ENCODE peak calls at places on chromosomes 5 and 9, in four cellular contexts. One of them, this sample, is unnamed.

GRCh38 chr5:148967783-148968182 is 95.1 kb downstream of the SH3TC2 start:
- DNase-seq in mucosa of gallbladder: peak
- DNase-seq in ecto neural progenitor cell: no peak
- DNase-seq in OCI-LY7: no peak
- DNase-seq in this sample: no peak

GRCh38 chr5:38250752-38251448 is 7.5 kb upstream of the EGFLAM start:
- DNase-seq in mucosa of gallbladder: no peak
- DNase-seq in ecto neural progenitor cell: no peak
- DNase-seq in OCI-LY7: no peak
- DNase-seq in this sample: no peak

GRCh38 chr9:135905380-135906282 is 1.7 kb downstream of the CAMSAP1 start:
- DNase-seq in mucosa of gallbladder: no peak
- DNase-seq in ecto neural progenitor cell: no peak
- DNase-seq in OCI-LY7: peak
- DNase-seq in this sample: no peak

GRCh38 chr9:128372784-128373183 is 1.6 kb downstream of the URM1 start:
- DNase-seq in mucosa of gallbladder: no peak
- DNase-seq in ecto neural progenitor cell: no peak
- DNase-seq in OCI-LY7: no peak
- DNase-seq in this sample: no peak

GRCh38 chr9:97703437-97704326 is 6.5 kb upstream of the XPA start:
- DNase-seq in mucosa of gallbladder: peak
- DNase-seq in ecto neural progenitor cell: no peak
- DNase-seq in OCI-LY7: no peak
- DNase-seq in this sample: no peak

GRCh38 chr9:137319976-137320551 is 18.0 kb upstream of the NRARP start:
- DNase-seq in mucosa of gallbladder: no peak
- DNase-seq in ecto neural progenitor cell: peak
- DNase-seq in OCI-LY7: no peak
- DNase-seq in this sample: no peak

GRCh38 chr9:131528186-131528585 is 2.9 kb downstream of the UCK1 start:
- DNase-seq in mucosa of gallbladder: no peak
- DNase-seq in ecto neural progenitor cell: no peak
- DNase-seq in OCI-LY7: no peak
- DNase-seq in this sample: no peak

GRCh38 chr9:122180633-122181032 is 20.9 kb downstream of the MORN5 start:
- DNase-seq in mucosa of gallbladder: no peak
- DNase-seq in ecto neural progenitor cell: no peak
- DNase-seq in OCI-LY7: no peak
- DNase-seq in this sample: no peak

GRCh38 chr5:71569748-71570509 is 17.2 kb upstream of the MCCC2 start:
- DNase-seq in mucosa of gallbladder: no peak
- DNase-seq in ecto neural progenitor cell: no peak
- DNase-seq in OCI-LY7: no peak
- DNase-seq in this sample: no peak

GRCh38 chr9:105205787-105206511 is 38.5 kb upstream of the SLC44A1 start:
- DNase-seq in mucosa of gallbladder: peak
- DNase-seq in ecto neural progenitor cell: no peak
- DNase-seq in OCI-LY7: no peak
- DNase-seq in this sample: peak

GRCh38 chr9:94812343-94812742 is 85.8 kb downstream of the AOPEP start:
- DNase-seq in mucosa of gallbladder: no peak
- DNase-seq in ecto neural progenitor cell: no peak
- DNase-seq in OCI-LY7: no peak
- DNase-seq in this sample: no peak

GRCh38 chr9:133951265-133951664 is 40.9 kb downstream of the VAV2 start:
- DNase-seq in mucosa of gallbladder: no peak
- DNase-seq in ecto neural progenitor cell: no peak
- DNase-seq in OCI-LY7: no peak
- DNase-seq in this sample: no peak

GRCh38 chr9:68755752-68756151 is 50.7 kb downstream of the PIP5K1B start:
- DNase-seq in mucosa of gallbladder: no peak
- DNase-seq in ecto neural progenitor cell: peak
- DNase-seq in OCI-LY7: no peak
- DNase-seq in this sample: no peak

GRCh38 chr5:20367178-20367577 is 379.2 kb upstream of the CDH18 start:
- DNase-seq in mucosa of gallbladder: peak
- DNase-seq in ecto neural progenitor cell: no peak
- DNase-seq in OCI-LY7: no peak
- DNase-seq in this sample: peak

GRCh38 chr9:118896356-118897000 is 472.8 kb downstream of the BRINP1 start:
- DNase-seq in mucosa of gallbladder: no peak
- DNase-seq in ecto neural progenitor cell: no peak
- DNase-seq in OCI-LY7: no peak
- DNase-seq in this sample: no peak

GRCh38 chr5:150428106-150428876 is 15.6 kb upstream of the CD74 start:
- DNase-seq in mucosa of gallbladder: peak
- DNase-seq in ecto neural progenitor cell: no peak
- DNase-seq in OCI-LY7: no peak
- DNase-seq in this sample: peak

GRCh38 chr9:124415852-124416484 is 726 bp upstream of the PSMB7 start:
- DNase-seq in mucosa of gallbladder: no peak
- DNase-seq in ecto neural progenitor cell: no peak
- DNase-seq in OCI-LY7: peak
- DNase-seq in this sample: no peak

GRCh38 chr9:28805197-28805596 is 1231.9 kb upstream of the C9orf72 start:
- DNase-seq in mucosa of gallbladder: no peak
- DNase-seq in ecto neural progenitor cell: no peak
- DNase-seq in OCI-LY7: no peak
- DNase-seq in this sample: no peak

GRCh38 chr5:32505718-32506117 is 61.2 kb upstream of the ZFR start:
- DNase-seq in mucosa of gallbladder: no peak
- DNase-seq in ecto neural progenitor cell: no peak
- DNase-seq in OCI-LY7: no peak
- DNase-seq in this sample: no peak

GRCh38 chr9:126113756-126114408 is 212.7 kb upstream of the MVB12B start:
- DNase-seq in mucosa of gallbladder: no peak
- DNase-seq in ecto neural progenitor cell: peak
- DNase-seq in OCI-LY7: no peak
- DNase-seq in this sample: no peak

GRCh38 chr5:137995077-137995746 is 37.7 kb downstream of the FAM13B start:
- DNase-seq in mucosa of gallbladder: no peak
- DNase-seq in ecto neural progenitor cell: no peak
- DNase-seq in OCI-LY7: no peak
- DNase-seq in this sample: no peak

GRCh38 chr5:79464695-79465332 is 49.1 kb downstream of the HOMER1 start:
- DNase-seq in mucosa of gallbladder: no peak
- DNase-seq in ecto neural progenitor cell: no peak
- DNase-seq in OCI-LY7: peak
- DNase-seq in this sample: no peak

GRCh38 chr5:176768174-176768970 is 42.0 kb upstream of the UNC5A start:
- DNase-seq in mucosa of gallbladder: no peak
- DNase-seq in ecto neural progenitor cell: peak
- DNase-seq in OCI-LY7: no peak
- DNase-seq in this sample: no peak

GRCh38 chr5:172004824-172005237 is 1.6 kb downstream of the FBXW11 start:
- DNase-seq in mucosa of gallbladder: no peak
- DNase-seq in ecto neural progenitor cell: no peak
- DNase-seq in OCI-LY7: peak
- DNase-seq in this sample: no peak

GRCh38 chr9:33124046-33124445 is 43.1 kb downstream of the B4GALT1 start:
- DNase-seq in mucosa of gallbladder: no peak
- DNase-seq in ecto neural progenitor cell: no peak
- DNase-seq in OCI-LY7: no peak
- DNase-seq in this sample: no peak

GRCh38 chr9:34185778-34186551 is 7.1 kb downstream of the UBAP1 start:
- DNase-seq in mucosa of gallbladder: no peak
- DNase-seq in ecto neural progenitor cell: no peak
- DNase-seq in OCI-LY7: peak
- DNase-seq in this sample: no peak

GRCh38 chr5:54517174-54517511 is 416 bp upstream of the SNX18 start:
- DNase-seq in mucosa of gallbladder: no peak
- DNase-seq in ecto neural progenitor cell: no peak
- DNase-seq in OCI-LY7: no peak
- DNase-seq in this sample: no peak

GRCh38 chr9:37715991-37716505 is 37.6 kb upstream of the TRMT10B start:
- DNase-seq in mucosa of gallbladder: no peak
- DNase-seq in ecto neural progenitor cell: no peak
- DNase-seq in OCI-LY7: no peak
- DNase-seq in this sample: no peak

GRCh38 chr5:81750308-81751008 is 439 bp downstream of the SSBP2 start:
- DNase-seq in mucosa of gallbladder: no peak
- DNase-seq in ecto neural progenitor cell: no peak
- DNase-seq in OCI-LY7: peak
- DNase-seq in this sample: no peak

GRCh38 chr9:96394832-96395496 is 11.5 kb upstream of the SLC35D2 start:
- DNase-seq in mucosa of gallbladder: no peak
- DNase-seq in ecto neural progenitor cell: peak
- DNase-seq in OCI-LY7: no peak
- DNase-seq in this sample: no peak

GRCh38 chr5:171612749-171613148 is 172.9 kb upstream of the SMIM23 start:
- DNase-seq in mucosa of gallbladder: no peak
- DNase-seq in ecto neural progenitor cell: no peak
- DNase-seq in OCI-LY7: no peak
- DNase-seq in this sample: no peak

GRCh38 chr5:90307386-90308181 is 102.0 kb downstream of the CETN3 start:
- DNase-seq in mucosa of gallbladder: no peak
- DNase-seq in ecto neural progenitor cell: no peak
- DNase-seq in OCI-LY7: no peak
- DNase-seq in this sample: no peak

GRCh38 chr9:84371737-84372136 is 31.2 kb upstream of the SLC28A3 start:
- DNase-seq in mucosa of gallbladder: no peak
- DNase-seq in ecto neural progenitor cell: no peak
- DNase-seq in OCI-LY7: no peak
- DNase-seq in this sample: no peak

GRCh38 chr9:11088826-11089374 is 476.1 kb upstream of the PTPRD start:
- DNase-seq in mucosa of gallbladder: no peak
- DNase-seq in ecto neural progenitor cell: no peak
- DNase-seq in OCI-LY7: no peak
- DNase-seq in this sample: no peak

GRCh38 chr5:83636141-83636540 is 84.5 kb downstream of the HAPLN1 start:
- DNase-seq in mucosa of gallbladder: no peak
- DNase-seq in ecto neural progenitor cell: no peak
- DNase-seq in OCI-LY7: no peak
- DNase-seq in this sample: no peak

This sample was measured in C1 segment of cervical spinal cord.